ENCODE peak calls at places on chromosomes 1 and 21, in eight cellular contexts. X, T, D, Y, F, Z, W and A are unnamed samples.
A peak's percentile ranks its signal among the peaks of the same experiment; 100 is the strongest.

GRCh38 chr1:10337436-10337835 is 61.4 kb upstream of the PGD start:
- DNase-seq in X (no peak), T (no peak), D (no peak), Y (no peak), F (no peak), Z (no peak), W (no peak), A (no peak)

GRCh38 chr1:171655215-171656116 is 3.0 kb upstream of the MYOC start:
- DNase-seq in X (peak; percentile 79), T (no peak), D (peak; percentile 50), Y (no peak), F (no peak), Z (peak; percentile 58), W (no peak), A (peak; percentile 90)

GRCh38 chr1:203537806-203538464 is 44.0 kb downstream of the OPTC start:
- DNase-seq in X (no peak), T (no peak), D (no peak), Y (no peak), F (no peak), Z (peak; percentile 93), W (no peak), A (no peak)

GRCh38 chr21:36403713-36404112 is 18.5 kb downstream of the CHAF1B start:
- DNase-seq in X (no peak), T (no peak), D (no peak), Y (no peak), F (no peak), Z (no peak), W (no peak), A (no peak)

GRCh38 chr1:178294654-178295053 is 200.8 kb downstream of the RASAL2 start:
- DNase-seq in X (no peak), T (no peak), D (no peak), Y (no peak), F (no peak), Z (no peak), W (peak; percentile 56), A (no peak)

GRCh38 chr1:93304716-93305138 is 41.0 kb upstream of the DR1 start:
- DNase-seq in X (peak; percentile 72), T (no peak), D (peak; percentile 47), Y (no peak), F (peak; percentile 29), Z (no peak), W (peak; percentile 49), A (no peak)

GRCh38 chr1:224245188-224245587 is 62.1 kb downstream of the DEGS1 start:
- DNase-seq in X (peak; percentile 64), T (no peak), D (peak; percentile 36), Y (no peak), F (no peak), Z (peak; percentile 61), W (no peak), A (peak; percentile 60)

GRCh38 chr1:246836647-246837046 is 95.1 kb downstream of the AHCTF1 start:
- DNase-seq in X (no peak), T (no peak), D (no peak), Y (no peak), F (no peak), Z (no peak), W (no peak), A (no peak)

GRCh38 chr1:246506440-246506784 is 667 bp downstream of the SMYD3 start:
- DNase-seq in X (no peak), T (no peak), D (no peak), Y (no peak), F (no peak), Z (no peak), W (no peak), A (no peak)

GRCh38 chr1:206866062-206866461 is 639 bp downstream of the IL20 start:
- DNase-seq in X (no peak), T (no peak), D (no peak), Y (no peak), F (no peak), Z (no peak), W (no peak), A (no peak)

GRCh38 chr1:169250022-169250421 is 117.6 kb downstream of the NME7 start:
- DNase-seq in X (no peak), T (no peak), D (no peak), Y (no peak), F (no peak), Z (no peak), W (peak; percentile 27), A (no peak)

GRCh38 chr1:227465256-227465655 is 98.1 kb upstream of the ZNF678 start:
- DNase-seq in X (no peak), T (no peak), D (no peak), Y (no peak), F (no peak), Z (no peak), W (no peak), A (no peak)

GRCh38 chr1:183273300-183273699 is 87.2 kb downstream of the LAMC2 start:
- DNase-seq in X (no peak), T (no peak), D (no peak), Y (no peak), F (no peak), Z (no peak), W (no peak), A (no peak)

GRCh38 chr1:93616996-93617669 is 64.5 kb downstream of the BCAR3 start:
- DNase-seq in X (peak; percentile 72), T (no peak), D (no peak), Y (no peak), F (no peak), Z (peak; percentile 94), W (no peak), A (peak; percentile 52)

GRCh38 chr1:207941664-207942063 is 30.7 kb upstream of the CD34 start:
- DNase-seq in X (peak; percentile 67), T (no peak), D (no peak), Y (no peak), F (no peak), Z (peak; percentile 55), W (peak; percentile 23), A (peak; percentile 85)

GRCh38 chr1:115337633-115338456 is at the start of gene NGF:
- DNase-seq in X (no peak), T (no peak), D (no peak), Y (no peak), F (no peak), Z (no peak), W (peak; percentile 31), A (peak; percentile 60)

GRCh38 chr21:37790905-37791304 is 125.4 kb downstream of the KCNJ6 start:
- DNase-seq in X (peak; percentile 24), T (no peak), D (no peak), Y (no peak), F (no peak), Z (no peak), W (no peak), A (no peak)

GRCh38 chr1:100903777-100904176 is 7.9 kb downstream of the SLC30A7 start:
- DNase-seq in X (no peak), T (no peak), D (no peak), Y (no peak), F (no peak), Z (no peak), W (no peak), A (no peak)
- H3K36me3 ChIP-seq in X (peaks cover 19% of the 10 kb centered on the region), T (peaks cover 88% of the 10 kb centered on the region), D (no peaks in the 10 kb centered on the region), Y (peaks cover 88% of the 10 kb centered on the region), F (no peaks in the 10 kb centered on the region), Z (peaks cover 25% of the 10 kb centered on the region), W (peaks cover 22% of the 10 kb centered on the region), A (peaks cover 97% of the 10 kb centered on the region)

DNA sequence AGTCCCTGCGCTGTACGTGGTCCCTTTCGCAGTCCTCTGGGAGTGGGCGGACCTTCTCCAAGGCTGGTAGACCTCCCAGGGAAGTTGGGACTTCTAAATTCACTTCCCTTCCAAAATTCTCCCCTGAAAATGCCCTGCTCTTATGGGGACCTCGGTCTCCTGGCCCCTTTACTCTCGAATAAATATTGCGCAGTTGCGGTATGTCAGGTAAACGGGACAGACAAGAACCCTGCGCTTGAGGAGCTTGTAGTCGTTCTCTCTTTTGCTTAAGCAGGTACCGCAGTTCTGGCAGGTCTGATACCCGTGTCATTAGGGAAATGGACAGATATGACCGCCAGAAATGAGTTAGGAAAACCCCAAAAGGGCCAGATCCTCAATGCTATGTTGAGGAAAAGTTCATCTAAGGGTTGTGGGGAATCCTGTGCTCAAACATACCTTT is 561 bp downstream of the KIF2C start:
- DNase-seq in X (no peak), T (no peak), D (peak; percentile 23), Y (no peak), F (no peak), Z (no peak), W (peak; percentile 35), A (no peak)
- H3K36me3 ChIP-seq in X (no peaks in the 10 kb centered on the region), T (peaks cover 43% of the 10 kb centered on the region), D (no peaks in the 10 kb centered on the region), Y (no peaks in the 10 kb centered on the region), F (no peaks in the 10 kb centered on the region), Z (no peaks in the 10 kb centered on the region), W (no peaks in the 10 kb centered on the region), A (no peaks in the 10 kb centered on the region)

DNA sequence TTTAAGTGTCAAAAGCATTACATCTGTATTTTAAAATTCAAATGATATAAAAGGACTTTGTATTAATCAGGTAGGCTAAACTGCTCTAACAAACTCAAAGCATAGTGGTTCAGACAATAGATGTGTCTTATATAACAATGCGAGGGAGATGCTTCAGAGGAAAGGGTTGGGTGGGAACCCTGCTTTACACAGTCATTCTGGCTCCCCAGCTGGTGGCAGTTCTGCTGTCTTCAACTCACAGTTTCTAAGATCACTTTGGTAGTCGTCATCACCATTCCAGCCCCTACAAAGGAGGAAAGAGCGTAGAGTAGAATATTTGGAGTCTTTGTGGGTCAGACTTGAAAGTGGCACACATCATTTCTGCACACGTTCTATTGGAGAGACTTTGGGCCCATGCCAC is 4.2 kb downstream of the PTGFRN start:
- DNase-seq in X (no peak), T (no peak), D (no peak), Y (no peak), F (no peak), Z (no peak), W (no peak), A (no peak)
- H3K36me3 ChIP-seq in X (no peaks in the 10 kb centered on the region), T (peaks cover 4% of the 10 kb centered on the region), D (no peaks in the 10 kb centered on the region), Y (no peaks in the 10 kb centered on the region), F (no peaks in the 10 kb centered on the region), Z (no peaks in the 10 kb centered on the region), W (no peaks in the 10 kb centered on the region), A (no peaks in the 10 kb centered on the region)

GRCh38 chr21:32382108-32382601 is 10.7 kb downstream of the URB1 start:
- DNase-seq in X (no peak), T (no peak), D (no peak), Y (no peak), F (no peak), Z (no peak), W (no peak), A (no peak)
- H3K36me3 ChIP-seq in X (peaks cover 35% of the 10 kb centered on the region), T (peaks cover 88% of the 10 kb centered on the region), D (peaks cover 17% of the 10 kb centered on the region), Y (peaks cover 79% of the 10 kb centered on the region), F (peaks cover 1% of the 10 kb centered on the region), Z (peaks cover 53% of the 10 kb centered on the region), W (peaks cover 46% of the 10 kb centered on the region), A (no peaks in the 10 kb centered on the region)

GRCh38 chr1:161206411-161207140 is 4.4 kb downstream of the NDUFS2 start:
- DNase-seq in X (no peak), T (no peak), D (no peak), Y (no peak), F (no peak), Z (no peak), W (no peak), A (peak; percentile 74)
- H3K36me3 ChIP-seq in X (peaks cover 68% of the 10 kb centered on the region), T (peaks cover 78% of the 10 kb centered on the region), D (peaks cover 22% of the 10 kb centered on the region), Y (peaks cover 83% of the 10 kb centered on the region), F (peaks cover 4% of the 10 kb centered on the region), Z (peaks cover 69% of the 10 kb centered on the region), W (peaks cover 27% of the 10 kb centered on the region), A (peaks cover 83% of the 10 kb centered on the region)

DNA sequence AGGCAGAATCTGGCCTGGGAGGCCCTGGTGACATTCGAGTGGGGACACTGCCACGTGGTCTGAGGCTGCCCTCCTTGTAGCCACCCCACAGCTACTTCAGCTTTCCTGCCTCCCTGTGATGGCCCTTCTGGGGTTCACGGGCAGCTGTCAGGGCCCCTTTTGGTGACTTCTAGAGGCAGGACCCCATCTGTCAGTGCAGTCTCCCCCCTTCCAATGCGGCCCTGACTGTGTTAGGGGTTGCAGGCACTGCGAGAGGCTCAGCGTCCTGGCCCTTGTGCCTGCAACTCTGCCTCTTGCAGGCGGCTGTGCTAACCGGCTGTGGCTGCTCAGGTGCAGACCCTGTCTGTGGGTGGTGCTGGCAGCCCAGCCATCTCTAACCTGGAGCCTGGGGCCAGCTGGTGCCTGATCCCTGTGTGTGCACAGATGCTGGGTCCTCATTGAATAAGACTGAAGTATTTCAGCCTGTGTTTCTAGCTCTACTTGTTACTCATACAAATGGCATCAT is 62.2 kb downstream of the S100B start:
- DNase-seq in X (no peak), T (no peak), D (no peak), Y (no peak), F (no peak), Z (no peak), W (no peak), A (no peak)
- H3K36me3 ChIP-seq in X (peaks cover 90% of the 10 kb centered on the region), T (peaks cover 74% of the 10 kb centered on the region), D (no peaks in the 10 kb centered on the region), Y (peaks cover 100% of the 10 kb centered on the region), F (peaks cover 2% of the 10 kb centered on the region), Z (peaks cover 49% of the 10 kb centered on the region), W (peaks cover 19% of the 10 kb centered on the region), A (peaks cover 48% of the 10 kb centered on the region)